ENCODE peak calls at places on chromosomes 6 and 20, in five cellular contexts. P, W, X, N and U are unnamed samples.

GRCh38 chr6:282177-282866 is 10.0 kb upstream of the DUSP22 start:
- DNase-seq in N (no peak), P (no peak), X (no peak), W (no peak), U (no peak)

GRCh38 chr6:88972504-88973423 is 9.3 kb upstream of the RNGTT start:
- DNase-seq in P (no peak), N (no peak), X (no peak), W (no peak), U (no peak)

GRCh38 chr6:125075741-125076481 is 77.7 kb upstream of the TPD52L1 start:
- DNase-seq in P (no peak), N (no peak), W (no peak), X (no peak), U (no peak)

GRCh38 chr6:138736640-138737039 is 36.9 kb upstream of the CCDC28A start:
- DNase-seq in W (no peak), N (no peak), X (no peak), P (no peak), U (no peak)

GRCh38 chr6:36888654-36889481 is 3.1 kb downstream of the C6orf89 start:
- DNase-seq in P (no peak), N (no peak), W (no peak), X (no peak), U (no peak)

GRCh38 chr6:88989215-88989614 is 25.8 kb upstream of the RNGTT start:
- DNase-seq in N (no peak), X (no peak), W (no peak), P (no peak), U (no peak)

GRCh38 chr6:148179786-148180185 is 162.9 kb upstream of the SASH1 start:
- DNase-seq in W (no peak), N (no peak), X (no peak), P (no peak), U (peak; percentile 12)

GRCh38 chr20:53752971-53753879 is 159.6 kb upstream of the ZNF217 start:
- DNase-seq in P (no peak), N (no peak), W (no peak), X (no peak), U (peak; percentile 15)

GRCh38 chr20:54642733-54643667 is 167.6 kb downstream of the DOK5 start:
- DNase-seq in W (no peak), P (no peak), N (no peak), X (no peak), U (no peak)

GRCh38 chr20:9507544-9508239 is 6.7 kb upstream of the LAMP5 start:
- DNase-seq in X (no peak), W (no peak), P (no peak), N (no peak), U (no peak)

GRCh38 chr20:48659888-48660287 is 167.9 kb downstream of the PREX1 start:
- DNase-seq in N (no peak), W (peak; percentile 63), P (no peak), X (peak; percentile 92), U (no peak)

GRCh38 chr20:46558511-46558959 is 8.1 kb upstream of the OCSTAMP start:
- DNase-seq in N (no peak), X (no peak), W (no peak), P (no peak), U (no peak)

GRCh38 chr6:151008425-151008824 is 142.9 kb downstream of the MTHFD1L start:
- DNase-seq in X (no peak), W (no peak), P (no peak), N (no peak), U (no peak)

GRCh38 chr20:15528386-15529111 is 1044.7 kb downstream of the KIF16B start:
- DNase-seq in W (no peak), N (no peak), X (no peak), P (no peak), U (no peak)

GRCh38 chr20:50277460-50278376 is 87.1 kb downstream of the CEBPB start:
- DNase-seq in X (peak; percentile 65), N (no peak), P (no peak), W (no peak), U (no peak)
- H3K4me3 ChIP-seq in X (no peak overlapping the region), N (no peak overlapping the region), P (no peak overlapping the region), W (no peak overlapping the region), U (no peak overlapping the region)

DNA sequence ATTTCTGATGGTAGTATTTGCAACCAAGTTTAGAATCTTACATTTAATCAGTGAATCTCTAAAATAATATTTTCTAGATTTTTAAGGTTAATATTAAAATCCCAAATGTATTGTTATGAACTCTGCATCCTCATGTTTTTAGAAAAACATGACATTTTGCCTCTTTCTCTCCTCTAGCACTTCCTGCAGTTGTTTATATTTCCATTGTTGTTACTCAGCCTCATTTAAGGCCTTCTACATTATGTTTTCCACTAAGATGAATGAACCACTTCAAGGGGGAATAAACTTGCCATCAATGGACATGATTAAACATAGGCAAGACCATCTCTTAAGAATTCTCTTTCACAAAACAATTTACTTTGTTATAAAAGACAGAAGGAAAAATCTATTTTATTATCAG is 333.5 kb upstream of the IRAK1BP1 start:
- DNase-seq in N (no peak), W (no peak), P (no peak), X (no peak), U (no peak)
- H3K4me3 ChIP-seq in N (no peak overlapping the region), W (no peak overlapping the region), P (no peak overlapping the region), X (no peak overlapping the region), U (no peak overlapping the region)

GRCh38 chr6:123193298-123193697 is 197.3 kb downstream of the CLVS2 start:
- DNase-seq in X (no peak), P (no peak), W (no peak), N (no peak), U (no peak)

DNA sequence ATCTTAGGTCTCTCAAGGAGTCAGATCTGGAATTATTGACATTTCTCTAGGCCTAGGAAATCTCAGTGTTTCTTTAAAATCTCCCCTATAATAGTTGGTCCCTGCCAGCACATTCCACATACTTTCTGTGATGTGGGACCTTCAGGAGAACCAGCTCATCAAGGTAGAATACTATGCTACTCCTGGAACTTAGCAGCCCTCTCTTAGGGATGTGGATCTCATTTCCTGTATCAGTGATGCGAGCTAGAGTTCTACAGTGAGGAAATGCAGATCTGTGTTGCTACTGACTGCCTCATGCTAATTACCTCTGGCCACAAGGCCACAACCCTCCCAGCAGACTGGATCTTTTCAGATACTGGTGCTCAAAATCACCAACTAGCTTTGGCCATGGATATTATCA is 193.8 kb downstream of the CLVS2 start:
- DNase-seq in W (no peak), N (no peak), X (no peak), P (no peak), U (no peak)
- H3K4me3 ChIP-seq in W (no peak overlapping the region), N (no peak overlapping the region), X (no peak overlapping the region), P (no peak overlapping the region), U (no peak overlapping the region)

DNA sequence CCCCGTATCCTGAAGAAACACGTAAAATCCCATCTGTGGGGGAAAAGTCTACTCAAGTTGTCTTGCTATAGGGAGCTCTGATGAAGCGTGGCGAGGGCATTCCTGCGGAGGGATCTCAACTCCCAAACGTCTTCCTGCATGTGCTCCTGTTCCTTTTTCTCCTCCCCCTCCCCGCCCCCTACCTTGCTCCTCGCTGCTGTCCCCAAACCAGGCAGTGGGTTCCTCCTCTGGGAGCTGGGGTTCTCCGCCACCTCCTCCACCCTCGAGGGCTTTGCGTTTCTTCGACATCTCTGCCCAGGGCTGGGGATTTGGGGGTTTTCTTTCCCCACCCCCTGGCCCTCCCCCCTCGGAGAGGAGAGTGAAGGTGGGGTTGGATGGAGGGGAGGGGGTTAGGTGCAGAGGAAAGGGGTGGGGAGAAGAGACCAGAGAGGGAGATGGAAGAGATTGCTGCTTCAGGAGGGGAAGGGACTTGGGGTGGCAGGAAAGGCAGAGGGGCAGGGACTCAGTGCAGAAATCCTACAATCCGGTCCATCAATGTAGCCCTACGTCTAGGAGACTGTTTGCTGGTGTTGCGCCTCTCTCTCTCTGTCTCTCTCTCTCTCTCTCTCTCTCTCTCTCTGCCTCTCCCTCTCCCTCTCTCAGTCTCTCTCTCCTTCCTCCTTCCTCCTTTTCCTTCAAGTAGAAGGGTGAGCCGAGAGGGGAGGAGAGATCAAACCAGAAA is 181.6 kb downstream of the TBXT start:
- DNase-seq in X (no peak), P (no peak), N (no peak), W (no peak), U (no peak)
- H3K4me3 ChIP-seq in X (no peak overlapping the region), P (peak overlapping the region; percentile 50), N (peak overlapping the region; percentile 18), W (no peak overlapping the region), U (no peak overlapping the region)

DNA sequence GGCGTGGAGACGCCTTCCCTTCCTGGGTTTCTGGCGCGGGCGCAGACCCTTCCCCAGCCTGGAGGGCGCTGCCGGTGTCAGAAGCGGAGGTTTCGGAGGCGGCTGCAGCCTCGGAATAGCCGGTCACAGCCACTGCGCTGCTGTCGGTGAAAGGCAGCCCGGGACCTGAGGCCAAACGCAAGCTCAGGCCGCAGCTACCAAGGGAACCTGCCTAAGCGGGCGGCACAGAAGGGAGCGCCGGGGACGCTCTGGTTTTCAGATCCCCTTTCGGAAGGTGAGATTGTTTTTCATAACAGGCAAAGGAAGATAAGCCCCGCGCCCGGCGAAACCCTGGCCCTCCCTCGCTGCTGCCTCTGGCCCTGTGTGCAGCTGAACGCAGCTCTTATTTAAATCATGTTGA is 116.5 kb downstream of the FAM120B start:
- DNase-seq in N (no peak), P (no peak), W (no peak), X (no peak), U (no peak)
- H3K4me3 ChIP-seq in N (no peak overlapping the region), P (no peak overlapping the region), W (no peak overlapping the region), X (no peak overlapping the region), U (no peak overlapping the region)